ENCODE peak calls at places on chromosomes 16 and 17, in seven cellular contexts. P, N, L, H, X, G and K are unnamed samples.

GRCh38 chr16:2493608-2494007 is 18.7 kb downstream of the TBC1D24 start:
- DNase-seq in P (no peak), N (no peak), L (no peak), H (no peak), X (peak; percentile 62), G (no peak), K (no peak)

GRCh38 chr16:47323241-47323640 is 137.6 kb downstream of the ITFG1 start:
- DNase-seq in P (no peak), N (no peak), L (no peak), H (no peak), X (no peak), G (no peak), K (no peak)

GRCh38 chr17:47889734-47890529 is 6.1 kb upstream of the SP2 start:
- DNase-seq in P (peak; percentile 88), N (peak; percentile 49), L (peak; percentile 95), H (peak; percentile 49), X (peak; percentile 88), G (peak; percentile 88), K (no peak)

GRCh38 chr17:59165933-59166342 is 10.4 kb downstream of the PRR11 start:
- DNase-seq in P (no peak), N (no peak), L (no peak), H (peak; percentile 19), X (no peak), G (peak; percentile 57), K (no peak)

GRCh38 chr17:56985371-56986162 is 7.6 kb downstream of the SCPEP1 start:
- DNase-seq in P (no peak), N (no peak), L (no peak), H (no peak), X (no peak), G (no peak), K (no peak)

GRCh38 chr16:28264656-28265055 is 27.7 kb upstream of the SBK1 start:
- DNase-seq in P (no peak), N (no peak), L (peak; percentile 26), H (no peak), X (peak; percentile 52), G (peak; percentile 74), K (no peak)

GRCh38 chr17:80187090-80187489 is 17.3 kb downstream of the CARD14 start:
- DNase-seq in P (no peak), N (no peak), L (no peak), H (no peak), X (no peak), G (peak; percentile 36), K (no peak)

GRCh38 chr17:72599891-72600290 is 479.1 kb downstream of the SOX9 start:
- DNase-seq in P (no peak), N (no peak), L (no peak), H (no peak), X (no peak), G (no peak), K (no peak)

GRCh38 chr16:5605404-5605803 is 507.8 kb upstream of the EEF2KMT start:
- DNase-seq in P (no peak), N (no peak), L (no peak), H (no peak), X (no peak), G (no peak), K (no peak)

GRCh38 chr16:1145383-1146100 is 7.4 kb upstream of the CACNA1H start:
- DNase-seq in P (no peak), N (no peak), L (no peak), H (no peak), X (no peak), G (no peak), K (no peak)

GRCh38 chr16:68997564-68997963 is 107.9 kb upstream of the HAS3 start:
- DNase-seq in P (no peak), N (no peak), L (no peak), H (no peak), X (no peak), G (no peak), K (no peak)

GRCh38 chr16:73000020-73000906 is 47.7 kb downstream of the ZFHX3 start:
- DNase-seq in P (no peak), N (no peak), L (no peak), H (no peak), X (peak; percentile 48), G (peak; percentile 50), K (peak; percentile 82)

GRCh38 chr17:47310186-47310733 is 13.5 kb upstream of the EFCAB13 start:
- DNase-seq in P (no peak), N (no peak), L (no peak), H (no peak), X (no peak), G (no peak), K (no peak)

GRCh38 chr16:60681014-60681413 is 1355.2 kb downstream of the CDH8 start:
- DNase-seq in P (no peak), N (no peak), L (no peak), H (no peak), X (no peak), G (no peak), K (no peak)

GRCh38 chr17:76008208-76008607 is 7.6 kb downstream of the CDK3 start:
- DNase-seq in P (no peak), N (no peak), L (no peak), H (no peak), X (no peak), G (no peak), K (no peak)

GRCh38 chr16:29943846-29944669 is 17.8 kb upstream of the TMEM219 start:
- DNase-seq in P (peak; percentile 75), N (no peak), L (peak; percentile 23), H (peak; percentile 95), X (peak; percentile 53), G (peak; percentile 97), K (no peak)

GRCh38 chr17:19513897-19514488 is 19.7 kb upstream of the SLC47A1 start:
- DNase-seq in P (no peak), N (no peak), L (peak; percentile 45), H (peak; percentile 30), X (peak; percentile 69), G (peak; percentile 73), K (no peak)

GRCh38 chr16:71919033-71919432 is 23.7 kb downstream of the IST1 start:
- DNase-seq in P (no peak), N (no peak), L (no peak), H (no peak), X (no peak), G (no peak), K (no peak)

GRCh38 chr16:68798398-68798797 is 44.9 kb upstream of the TANGO6 start:
- DNase-seq in P (no peak), N (no peak), L (no peak), H (no peak), X (no peak), G (no peak), K (no peak)

GRCh38 chr17:44132275-44132821 is 8.9 kb upstream of the HDAC5 start:
- DNase-seq in P (no peak), N (no peak), L (no peak), H (no peak), X (no peak), G (no peak), K (no peak)

GRCh38 chr16:82033006-82033405 is 2.0 kb upstream of the HSD17B2 start:
- DNase-seq in P (peak; percentile 71), N (no peak), L (no peak), H (no peak), X (peak; percentile 36), G (no peak), K (no peak)

GRCh38 chr17:17855976-17856375 is 19.2 kb upstream of the SREBF1 start:
- DNase-seq in P (no peak), N (no peak), L (no peak), H (no peak), X (no peak), G (peak; percentile 51), K (no peak)

GRCh38 chr17:72602517-72603345 is 481.9 kb downstream of the SOX9 start:
- DNase-seq in P (peak; percentile 79), N (no peak), L (no peak), H (no peak), X (no peak), G (peak; percentile 68), K (no peak)

GRCh38 chr17:199195-199604 is 17.8 kb upstream of the DOC2B start:
- DNase-seq in P (no peak), N (no peak), L (no peak), H (no peak), X (no peak), G (peak; percentile 32), K (peak; percentile 54)

GRCh38 chr17:6753006-6753445 is 2.8 kb upstream of the XAF1 start:
- DNase-seq in P (peak; percentile 63), N (no peak), L (no peak), H (peak; percentile 34), X (peak; percentile 41), G (peak; percentile 85), K (no peak)

GRCh38 chr17:58565389-58566311 is 51.2 kb upstream of the MTMR4 start:
- DNase-seq in P (no peak), N (no peak), L (no peak), H (no peak), X (no peak), G (no peak), K (no peak)

DNA sequence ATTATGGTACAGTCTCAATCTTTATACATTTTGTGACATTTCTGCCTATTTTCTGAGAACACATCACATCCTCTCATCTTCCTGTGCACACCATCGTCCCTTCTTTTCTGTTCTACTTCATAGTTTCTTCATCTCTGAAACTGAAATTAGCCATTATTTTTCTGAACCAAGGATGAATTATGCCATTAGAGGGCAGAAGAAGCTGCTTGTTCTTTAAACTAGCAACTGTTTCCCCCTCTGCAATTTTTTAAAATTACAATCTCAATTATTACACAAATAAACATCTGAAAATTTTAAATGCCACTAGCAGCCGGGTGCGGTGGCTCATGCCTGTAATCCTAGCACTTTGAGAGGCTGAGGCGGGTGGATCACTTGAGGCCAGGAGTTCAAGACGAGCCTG is 41.3 kb downstream of the RBBP6 start:
- DNase-seq in P (no peak), N (no peak), L (no peak), H (peak; percentile 49), X (no peak), G (peak; percentile 67), K (no peak)
- TF ChIP-seq CTCF in P (no peak), N (no peak), L (no peak), H (peak; percentile 57), X (no peak), G (peak; percentile 55), K (peak; percentile 86)

GRCh38 chr17:74785096-74785980 is 9.2 kb upstream of the NAT9 start:
- DNase-seq in P (no peak), N (no peak), L (no peak), H (no peak), X (no peak), G (no peak), K (no peak)
- TF ChIP-seq CTCF in P (no peak), N (no peak), L (no peak), H (no peak), X (no peak), G (no peak), K (peak; percentile 54)

DNA sequence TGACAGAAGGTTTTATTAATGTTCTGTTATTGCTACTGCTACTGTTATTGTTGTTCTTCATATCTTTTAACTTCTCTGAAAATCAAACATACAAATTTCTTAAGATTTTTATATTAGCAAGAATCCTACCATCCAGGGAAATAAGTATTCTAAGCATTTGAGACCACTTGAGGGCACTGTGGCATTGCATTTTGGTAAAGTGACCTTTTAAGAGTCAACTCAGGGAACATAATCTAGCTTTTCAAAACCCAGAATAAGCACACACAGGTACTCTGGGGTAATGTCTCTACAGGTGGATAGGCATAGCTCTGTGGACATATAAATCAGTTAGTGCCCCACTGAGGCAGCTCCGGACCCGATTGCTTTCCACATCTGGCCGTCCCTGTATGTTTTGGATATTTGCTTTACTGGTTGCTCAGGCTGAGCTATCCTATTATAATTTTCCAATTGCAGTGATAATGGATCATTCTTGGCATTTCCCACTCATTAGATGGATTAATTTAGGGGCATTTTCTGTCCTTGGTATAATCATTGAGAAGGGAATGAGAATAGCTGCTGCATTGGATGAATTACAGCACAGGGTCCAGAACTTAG is 1425.1 kb upstream of the CDH8 start:
- DNase-seq in P (no peak), N (no peak), L (no peak), H (peak; percentile 10), X (no peak), G (peak; percentile 61), K (no peak)
- TF ChIP-seq CTCF in P (no peak), N (no peak), L (no peak), H (peak; percentile 51), X (no peak), G (peak; percentile 30), K (peak; percentile 91)

GRCh38 chr16:11497329-11497805 is 89.4 kb downstream of the LITAF start:
- DNase-seq in P (peak; percentile 84), N (no peak), L (peak; percentile 37), H (peak; percentile 20), X (peak; percentile 83), G (peak; percentile 78), K (no peak)
- TF ChIP-seq CTCF in P (no peak), N (no peak), L (no peak), H (peak; percentile 25), X (no peak), G (peak; percentile 18), K (peak; percentile 42)